ENCODE peak calls at places on chromosomes 11 and 22, in six cellular contexts. A is neuronal stem cell, S is H9, H is IMR-90, E is trophoblast cell, U is H1. N is an unnamed sample.

GRCh38 chr11:61404641-61405040 is 12.3 kb downstream of the TMEM216 start:
- DNase-seq in E (no peak), S (no peak), U (no peak), A (no peak), H (no peak), N (no peak)

GRCh38 chr11:110303414-110303826 is 7.0 kb upstream of the RDX start:
- DNase-seq in A (no peak), S (no peak), E (no peak), U (no peak), H (no peak), N (no peak)

GRCh38 chr11:20309626-20310025 is 53.9 kb upstream of the HTATIP2 start:
- DNase-seq in U (no peak), A (no peak), H (no peak), E (no peak), S (no peak), N (no peak)

GRCh38 chr22:27993774-27994350 is 74.8 kb upstream of the PITPNB start:
- DNase-seq in U (no peak), A (no peak), H (no peak), E (no peak), S (no peak), N (no peak)

GRCh38 chr22:50672471-50673230 is at the start of gene SHANK3:
- DNase-seq in S (no peak), A (no peak), E (no peak), H (no peak), U (no peak), N (no peak)

GRCh38 chr11:34364102-34364501 is 6.3 kb upstream of the ABTB2 start:
- DNase-seq in A (no peak), S (no peak), U (no peak), E (peak; percentile 49), H (no peak), N (no peak)

GRCh38 chr11:66725646-66726045 is 3.4 kb downstream of the SPTBN2 start:
- DNase-seq in U (no peak), E (no peak), S (no peak), H (peak; percentile 9), A (no peak), N (peak; percentile 23)

GRCh38 chr22:30859714-30860095 is 108.9 kb downstream of the MORC2 start:
- DNase-seq in U (no peak), S (no peak), H (no peak), A (no peak), E (no peak), N (no peak)

GRCh38 chr11:99069831-99070444 is 49.2 kb downstream of the CNTN5 start:
- DNase-seq in H (no peak), E (no peak), A (peak; percentile 31), S (peak; percentile 67), U (peak; percentile 15), N (peak; percentile 29)

GRCh38 chr22:38456841-38457699 is 2.1 kb upstream of the KCNJ4 start:
- DNase-seq in A (no peak), H (no peak), E (no peak), U (no peak), S (no peak), N (no peak)

GRCh38 chr22:45336971-45337431 is 27.3 kb downstream of the FAM118A start:
- DNase-seq in S (no peak), H (no peak), A (no peak), U (no peak), E (no peak), N (no peak)

GRCh38 chr22:24505337-24505736 is 10.2 kb downstream of the UPB1 start:
- DNase-seq in A (no peak), S (no peak), U (no peak), E (no peak), H (no peak), N (no peak)

GRCh38 chr22:29342577-29343312 is 27.2 kb upstream of the RASL10A start:
- DNase-seq in U (no peak), S (no peak), A (no peak), E (peak; percentile 90), H (no peak), N (no peak)

GRCh38 chr11:107563702-107564101 is 1.8 kb downstream of the ALKBH8 start:
- DNase-seq in U (no peak), S (no peak), H (peak; percentile 66), A (no peak), E (peak; percentile 91), N (peak; percentile 83)

GRCh38 chr22:46758867-46759290 is 3.6 kb upstream of the TBC1D22A start:
- DNase-seq in U (peak; percentile 61), E (peak; percentile 85), A (peak; percentile 45), S (peak; percentile 74), H (peak; percentile 63), N (peak; percentile 74)

GRCh38 chr11:113867843-113868503 is 7.4 kb downstream of the USP28 start:
- DNase-seq in S (no peak), U (no peak), A (no peak), H (no peak), E (no peak), N (no peak)

GRCh38 chr11:73184953-73185671 is 33.0 kb upstream of the P2RY2 start:
- DNase-seq in A (peak; percentile 41), H (peak; percentile 33), U (no peak), E (peak; percentile 83), S (peak; percentile 82), N (peak; percentile 61)

GRCh38 chr11:68298659-68299516 is 13.5 kb upstream of the LRP5 start:
- DNase-seq in U (no peak), H (no peak), A (no peak), E (no peak), S (no peak), N (no peak)

GRCh38 chr11:75445315-75445953 is 12.4 kb upstream of the KLHL35 start:
- DNase-seq in E (peak; percentile 78), S (peak; percentile 77), U (no peak), H (peak; percentile 41), A (peak; percentile 78), N (peak; percentile 60)

GRCh38 chr11:68140496-68141246 is 19.5 kb upstream of the CHKA start:
- DNase-seq in H (no peak), S (no peak), E (no peak), U (no peak), A (no peak), N (no peak)

GRCh38 chr22:50111056-50111455 is 21.2 kb downstream of the MOV10L1 start:
- DNase-seq in U (no peak), E (no peak), H (no peak), A (no peak), S (no peak), N (no peak)

GRCh38 chr11:72719144-72719543 is 33.1 kb downstream of the ARAP1 start:
- DNase-seq in E (no peak), U (no peak), A (no peak), S (no peak), H (peak; percentile 31), N (peak; percentile 70)

GRCh38 chr11:8282621-8283509 is 19.2 kb upstream of the LMO1 start:
- DNase-seq in E (no peak), U (no peak), A (no peak), S (peak; percentile 59), H (no peak), N (no peak)

GRCh38 chr11:107928767-107929507 is 689 bp downstream of the RAB39A start:
- DNase-seq in U (no peak), H (no peak), E (peak; percentile 33), S (peak; percentile 40), A (peak; percentile 6), N (no peak)

GRCh38 chr11:93073026-93073425 is 103.6 kb downstream of the MTNR1B start:
- DNase-seq in U (no peak), A (no peak), S (peak; percentile 77), E (peak; percentile 36), H (no peak), N (no peak)

GRCh38 chr11:93073508-93074280 is 104.2 kb downstream of the MTNR1B start:
- DNase-seq in U (no peak), E (no peak), H (no peak), A (no peak), S (peak; percentile 33), N (no peak)

GRCh38 chr11:93067881-93068390 is 98.5 kb downstream of the MTNR1B start:
- DNase-seq in A (no peak), S (no peak), U (no peak), E (no peak), H (no peak), N (no peak)

GRCh38 chr11:93075782-93076181 is 106.3 kb downstream of the MTNR1B start:
- DNase-seq in S (no peak), A (no peak), E (no peak), H (no peak), U (no peak), N (no peak)

GRCh38 chr11:93072236-93072635 is 102.8 kb downstream of the MTNR1B start:
- DNase-seq in H (no peak), A (no peak), S (no peak), E (no peak), U (no peak), N (no peak)
- H2BK5ac ChIP-seq in H (no peak overlapping the region), A (no peak overlapping the region), S (no peak overlapping the region), E (no peak overlapping the region), U (peak overlapping the region; percentile 97), N (no peak overlapping the region)

GRCh38 chr11:65416341-65417185 is 6.0 kb upstream of the NEAT1 start:
- DNase-seq in E (peak; percentile 94), S (peak; percentile 91), A (peak; percentile 84), H (peak; percentile 71), U (peak; percentile 68), N (peak; percentile 85)
- H2AFZ ChIP-seq in E (peak overlapping the region; percentile 32), S (no peak overlapping the region), A (peak overlapping the region; percentile 86), H (peak overlapping the region; percentile 94), U (peak overlapping the region; percentile 74), N (no peak overlapping the region)

DNA sequence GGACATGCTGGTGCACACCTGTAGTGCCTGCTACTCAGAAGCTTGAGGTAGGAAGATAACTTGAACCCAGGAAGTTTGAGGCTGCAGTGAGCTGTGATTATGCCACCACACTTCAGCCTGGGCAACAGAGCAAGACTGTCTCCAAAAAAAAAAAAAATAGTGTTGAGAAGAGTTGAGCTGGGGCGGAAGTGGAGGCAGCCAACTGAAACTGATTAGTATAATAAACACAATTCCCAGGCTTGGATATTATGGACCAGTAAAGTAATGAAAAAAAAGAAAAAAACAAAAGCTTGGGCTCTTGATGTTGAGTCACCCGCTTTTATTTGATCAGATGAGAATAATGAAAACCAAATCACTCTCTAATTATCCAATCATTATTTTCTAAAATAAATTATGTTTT is 21.0 kb downstream of the LDLRAD3 start:
- DNase-seq in H (no peak), U (no peak), S (no peak), E (no peak), A (no peak), N (no peak)
- H3K9ac ChIP-seq in H (no peak overlapping the region), U (no peak overlapping the region), S (no peak overlapping the region), E (no peak overlapping the region), A (no peak overlapping the region), N (no peak overlapping the region)

DNA sequence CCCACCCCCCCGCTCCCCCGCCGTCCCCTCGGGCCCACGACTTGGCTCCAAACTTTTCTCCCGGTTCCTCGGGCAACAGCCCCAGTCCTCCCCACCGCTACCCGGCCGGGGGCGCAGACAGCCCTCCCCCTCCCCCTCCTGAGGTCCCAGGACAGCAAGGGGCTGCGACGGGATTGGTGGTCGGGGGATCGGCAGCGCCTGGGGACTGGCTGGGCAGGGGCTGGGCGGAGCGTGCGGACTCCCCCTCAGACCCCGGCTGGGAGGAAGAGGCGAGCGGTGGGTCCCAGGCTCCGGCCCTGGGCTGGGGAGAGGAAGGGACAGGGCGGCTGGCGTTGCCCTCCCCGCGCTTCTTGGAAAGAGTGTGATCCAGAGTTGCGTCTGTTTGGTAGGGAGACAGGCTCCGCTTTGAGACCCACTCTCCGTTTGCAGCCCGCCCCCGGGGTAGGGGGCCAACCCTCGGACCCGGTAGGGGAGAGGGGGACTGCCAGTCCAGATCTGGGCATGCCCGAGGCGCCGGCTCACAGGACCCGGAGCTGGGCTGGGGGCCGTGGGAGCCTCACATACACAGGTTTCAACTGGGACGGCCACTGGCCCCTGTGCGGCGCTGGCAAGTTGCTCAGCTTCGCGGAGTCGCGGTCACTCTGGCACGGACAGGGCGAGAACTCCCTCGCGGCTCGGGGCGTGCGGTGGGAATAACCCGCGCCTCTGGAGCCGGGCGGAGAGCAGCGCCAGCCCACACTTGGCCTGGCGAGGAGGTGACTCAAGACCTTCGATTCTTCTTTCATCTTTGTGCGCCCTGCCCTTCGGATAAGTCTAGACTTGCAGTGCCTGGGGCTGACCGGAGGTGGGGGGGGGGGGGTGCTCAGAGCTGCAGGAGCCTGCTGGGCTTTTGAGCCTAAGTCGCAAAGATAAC is 1.0 kb downstream of the TSKU start:
- DNase-seq in S (peak; percentile 95), E (peak; percentile 81), H (peak; percentile 84), A (peak; percentile 85), U (peak; percentile 79), N (peak; percentile 90)
- H2BK5ac ChIP-seq in S (no peak overlapping the region), E (peak overlapping the region; percentile 96), H (peak overlapping the region; percentile 69), A (peak overlapping the region; percentile 99), U (peak overlapping the region; percentile 97), N (peak overlapping the region; percentile 73)

N was measured in mesenchymal stem cell.